ENCODE peak calls at places on chromosomes 5 and 9, in seven cellular contexts. One of them, this sample, is unnamed.

GRCh38 chr5:179599100-179599499 is 24.4 kb downstream of the HNRNPH1 start:
- DNase-seq in RCC 7860: no peak
- DNase-seq in stimulated activated CD4-positive, alpha-beta T cell treated with anti-CD3 and anti-CD28 coated beads, TNF-alpha, amount 100 ng/mL, for 4 hours: no peak
- DNase-seq in CD8-positive, alpha-beta memory T cell: no peak
- DNase-seq in activated CD8-positive, alpha-beta memory T cell treated with anti-CD3 and anti-CD28 coated beads for 4 hours: no peak
- DNase-seq in KBM-7: no peak
- DNase-seq in putamen: no peak
- DNase-seq in this sample: no peak

GRCh38 chr5:111127453-111128195 is 35.5 kb downstream of the WDR36 start:
- DNase-seq in stimulated activated CD4-positive, alpha-beta T cell treated with anti-CD3 and anti-CD28 coated beads, TNF-alpha, amount 100 ng/mL, for 4 hours: no peak
- DNase-seq in putamen: no peak
- DNase-seq in CD8-positive, alpha-beta memory T cell: no peak
- DNase-seq in RCC 7860: peak
- DNase-seq in KBM-7: no peak
- DNase-seq in activated CD8-positive, alpha-beta memory T cell treated with anti-CD3 and anti-CD28 coated beads for 4 hours: no peak
- DNase-seq in this sample: no peak

GRCh38 chr5:66643383-66643782 is 47.2 kb downstream of the MAST4 start:
- DNase-seq in activated CD8-positive, alpha-beta memory T cell treated with anti-CD3 and anti-CD28 coated beads for 4 hours: no peak
- DNase-seq in RCC 7860: no peak
- DNase-seq in KBM-7: no peak
- DNase-seq in stimulated activated CD4-positive, alpha-beta T cell treated with anti-CD3 and anti-CD28 coated beads, TNF-alpha, amount 100 ng/mL, for 4 hours: no peak
- DNase-seq in CD8-positive, alpha-beta memory T cell: no peak
- DNase-seq in putamen: no peak
- DNase-seq in this sample: no peak

GRCh38 chr5:78896128-78896527 is 89.0 kb downstream of the ARSB start:
- DNase-seq in putamen: no peak
- DNase-seq in activated CD8-positive, alpha-beta memory T cell treated with anti-CD3 and anti-CD28 coated beads for 4 hours: no peak
- DNase-seq in KBM-7: no peak
- DNase-seq in RCC 7860: no peak
- DNase-seq in stimulated activated CD4-positive, alpha-beta T cell treated with anti-CD3 and anti-CD28 coated beads, TNF-alpha, amount 100 ng/mL, for 4 hours: no peak
- DNase-seq in CD8-positive, alpha-beta memory T cell: no peak
- DNase-seq in this sample: no peak

GRCh38 chr9:8751531-8751930 is 952.0 kb upstream of the DMAC1 start:
- DNase-seq in KBM-7: no peak
- DNase-seq in CD8-positive, alpha-beta memory T cell: no peak
- DNase-seq in putamen: no peak
- DNase-seq in stimulated activated CD4-positive, alpha-beta T cell treated with anti-CD3 and anti-CD28 coated beads, TNF-alpha, amount 100 ng/mL, for 4 hours: no peak
- DNase-seq in RCC 7860: no peak
- DNase-seq in activated CD8-positive, alpha-beta memory T cell treated with anti-CD3 and anti-CD28 coated beads for 4 hours: no peak
- DNase-seq in this sample: no peak

GRCh38 chr5:69368458-69369368 is 607 bp downstream of the AK6 start:
- DNase-seq in putamen: no peak
- DNase-seq in activated CD8-positive, alpha-beta memory T cell treated with anti-CD3 and anti-CD28 coated beads for 4 hours: peak
- DNase-seq in stimulated activated CD4-positive, alpha-beta T cell treated with anti-CD3 and anti-CD28 coated beads, TNF-alpha, amount 100 ng/mL, for 4 hours: no peak
- DNase-seq in KBM-7: peak
- DNase-seq in CD8-positive, alpha-beta memory T cell: no peak
- DNase-seq in RCC 7860: no peak
- DNase-seq in this sample: peak

GRCh38 chr9:18238254-18238653 is 235.7 kb upstream of the ADAMTSL1 start:
- DNase-seq in putamen: peak
- DNase-seq in RCC 7860: peak
- DNase-seq in CD8-positive, alpha-beta memory T cell: no peak
- DNase-seq in KBM-7: no peak
- DNase-seq in stimulated activated CD4-positive, alpha-beta T cell treated with anti-CD3 and anti-CD28 coated beads, TNF-alpha, amount 100 ng/mL, for 4 hours: no peak
- DNase-seq in activated CD8-positive, alpha-beta memory T cell treated with anti-CD3 and anti-CD28 coated beads for 4 hours: no peak
- DNase-seq in this sample: no peak

GRCh38 chr5:126095001-126095400 is 328.2 kb upstream of the GRAMD2B start:
- DNase-seq in activated CD8-positive, alpha-beta memory T cell treated with anti-CD3 and anti-CD28 coated beads for 4 hours: no peak
- DNase-seq in stimulated activated CD4-positive, alpha-beta T cell treated with anti-CD3 and anti-CD28 coated beads, TNF-alpha, amount 100 ng/mL, for 4 hours: no peak
- DNase-seq in CD8-positive, alpha-beta memory T cell: no peak
- DNase-seq in RCC 7860: no peak
- DNase-seq in KBM-7: no peak
- DNase-seq in putamen: no peak
- DNase-seq in this sample: no peak

GRCh38 chr5:359301-359897 is 37.9 kb downstream of the AHRR start:
- DNase-seq in KBM-7: no peak
- DNase-seq in stimulated activated CD4-positive, alpha-beta T cell treated with anti-CD3 and anti-CD28 coated beads, TNF-alpha, amount 100 ng/mL, for 4 hours: no peak
- DNase-seq in putamen: no peak
- DNase-seq in CD8-positive, alpha-beta memory T cell: no peak
- DNase-seq in RCC 7860: no peak
- DNase-seq in activated CD8-positive, alpha-beta memory T cell treated with anti-CD3 and anti-CD28 coated beads for 4 hours: no peak
- DNase-seq in this sample: no peak

GRCh38 chr5:128629162-128629561 is 91.1 kb upstream of the FBN2 start:
- DNase-seq in RCC 7860: no peak
- DNase-seq in CD8-positive, alpha-beta memory T cell: no peak
- DNase-seq in stimulated activated CD4-positive, alpha-beta T cell treated with anti-CD3 and anti-CD28 coated beads, TNF-alpha, amount 100 ng/mL, for 4 hours: no peak
- DNase-seq in putamen: no peak
- DNase-seq in activated CD8-positive, alpha-beta memory T cell treated with anti-CD3 and anti-CD28 coated beads for 4 hours: no peak
- DNase-seq in KBM-7: no peak
- DNase-seq in this sample: no peak

GRCh38 chr9:127658431-127658830 is 46.4 kb downstream of the STXBP1 start:
- DNase-seq in KBM-7: no peak
- DNase-seq in CD8-positive, alpha-beta memory T cell: no peak
- DNase-seq in activated CD8-positive, alpha-beta memory T cell treated with anti-CD3 and anti-CD28 coated beads for 4 hours: no peak
- DNase-seq in stimulated activated CD4-positive, alpha-beta T cell treated with anti-CD3 and anti-CD28 coated beads, TNF-alpha, amount 100 ng/mL, for 4 hours: no peak
- DNase-seq in putamen: no peak
- DNase-seq in RCC 7860: no peak
- DNase-seq in this sample: no peak

GRCh38 chr9:126614088-126614454 is 343 bp downstream of the LMX1B start:
- DNase-seq in activated CD8-positive, alpha-beta memory T cell treated with anti-CD3 and anti-CD28 coated beads for 4 hours: no peak
- DNase-seq in putamen: no peak
- DNase-seq in KBM-7: no peak
- DNase-seq in RCC 7860: no peak
- DNase-seq in stimulated activated CD4-positive, alpha-beta T cell treated with anti-CD3 and anti-CD28 coated beads, TNF-alpha, amount 100 ng/mL, for 4 hours: no peak
- DNase-seq in CD8-positive, alpha-beta memory T cell: no peak
- DNase-seq in this sample: no peak

GRCh38 chr9:7570107-7570720 is 229.4 kb downstream of the DMAC1 start:
- DNase-seq in CD8-positive, alpha-beta memory T cell: peak
- DNase-seq in putamen: peak
- DNase-seq in activated CD8-positive, alpha-beta memory T cell treated with anti-CD3 and anti-CD28 coated beads for 4 hours: peak
- DNase-seq in RCC 7860: no peak
- DNase-seq in stimulated activated CD4-positive, alpha-beta T cell treated with anti-CD3 and anti-CD28 coated beads, TNF-alpha, amount 100 ng/mL, for 4 hours: peak
- DNase-seq in KBM-7: peak
- DNase-seq in this sample: peak

GRCh38 chr5:96752341-96753016 is 55.3 kb downstream of the ERAP1 start:
- DNase-seq in CD8-positive, alpha-beta memory T cell: no peak
- DNase-seq in RCC 7860: peak
- DNase-seq in KBM-7: peak
- DNase-seq in putamen: peak
- DNase-seq in stimulated activated CD4-positive, alpha-beta T cell treated with anti-CD3 and anti-CD28 coated beads, TNF-alpha, amount 100 ng/mL, for 4 hours: no peak
- DNase-seq in activated CD8-positive, alpha-beta memory T cell treated with anti-CD3 and anti-CD28 coated beads for 4 hours: no peak
- DNase-seq in this sample: no peak

GRCh38 chr9:90441814-90442213 is 200.8 kb downstream of the DIRAS2 start:
- DNase-seq in RCC 7860: peak
- DNase-seq in activated CD8-positive, alpha-beta memory T cell treated with anti-CD3 and anti-CD28 coated beads for 4 hours: no peak
- DNase-seq in stimulated activated CD4-positive, alpha-beta T cell treated with anti-CD3 and anti-CD28 coated beads, TNF-alpha, amount 100 ng/mL, for 4 hours: no peak
- DNase-seq in putamen: no peak
- DNase-seq in CD8-positive, alpha-beta memory T cell: no peak
- DNase-seq in KBM-7: no peak
- DNase-seq in this sample: no peak

GRCh38 chr5:143213851-143214363 is 189.6 kb downstream of the NR3C1 start:
- DNase-seq in CD8-positive, alpha-beta memory T cell: no peak
- DNase-seq in RCC 7860: no peak
- DNase-seq in putamen: no peak
- DNase-seq in activated CD8-positive, alpha-beta memory T cell treated with anti-CD3 and anti-CD28 coated beads for 4 hours: no peak
- DNase-seq in KBM-7: no peak
- DNase-seq in stimulated activated CD4-positive, alpha-beta T cell treated with anti-CD3 and anti-CD28 coated beads, TNF-alpha, amount 100 ng/mL, for 4 hours: no peak
- DNase-seq in this sample: no peak

GRCh38 chr9:127796225-127796813 is 6.4 kb upstream of the FPGS start:
- DNase-seq in RCC 7860: no peak
- DNase-seq in CD8-positive, alpha-beta memory T cell: no peak
- DNase-seq in activated CD8-positive, alpha-beta memory T cell treated with anti-CD3 and anti-CD28 coated beads for 4 hours: no peak
- DNase-seq in KBM-7: no peak
- DNase-seq in putamen: no peak
- DNase-seq in stimulated activated CD4-positive, alpha-beta T cell treated with anti-CD3 and anti-CD28 coated beads, TNF-alpha, amount 100 ng/mL, for 4 hours: no peak
- DNase-seq in this sample: no peak

GRCh38 chr5:139368613-139369012 is 14.5 kb downstream of the SLC23A1 start:
- DNase-seq in stimulated activated CD4-positive, alpha-beta T cell treated with anti-CD3 and anti-CD28 coated beads, TNF-alpha, amount 100 ng/mL, for 4 hours: no peak
- DNase-seq in putamen: peak
- DNase-seq in RCC 7860: no peak
- DNase-seq in activated CD8-positive, alpha-beta memory T cell treated with anti-CD3 and anti-CD28 coated beads for 4 hours: no peak
- DNase-seq in KBM-7: peak
- DNase-seq in CD8-positive, alpha-beta memory T cell: no peak
- DNase-seq in this sample: no peak

GRCh38 chr5:31702709-31703108 is 63.8 kb downstream of the PDZD2 start:
- DNase-seq in KBM-7: no peak
- DNase-seq in stimulated activated CD4-positive, alpha-beta T cell treated with anti-CD3 and anti-CD28 coated beads, TNF-alpha, amount 100 ng/mL, for 4 hours: no peak
- DNase-seq in CD8-positive, alpha-beta memory T cell: no peak
- DNase-seq in activated CD8-positive, alpha-beta memory T cell treated with anti-CD3 and anti-CD28 coated beads for 4 hours: no peak
- DNase-seq in RCC 7860: no peak
- DNase-seq in putamen: no peak
- DNase-seq in this sample: no peak

GRCh38 chr9:136328011-136328621 is 777 bp downstream of the GPSM1 start:
- DNase-seq in putamen: no peak
- DNase-seq in stimulated activated CD4-positive, alpha-beta T cell treated with anti-CD3 and anti-CD28 coated beads, TNF-alpha, amount 100 ng/mL, for 4 hours: no peak
- DNase-seq in activated CD8-positive, alpha-beta memory T cell treated with anti-CD3 and anti-CD28 coated beads for 4 hours: no peak
- DNase-seq in RCC 7860: no peak
- DNase-seq in KBM-7: no peak
- DNase-seq in CD8-positive, alpha-beta memory T cell: no peak
- DNase-seq in this sample: no peak

GRCh38 chr5:175471628-175472027 is 6.7 kb upstream of the SFXN1 start:
- DNase-seq in putamen: no peak
- DNase-seq in CD8-positive, alpha-beta memory T cell: no peak
- DNase-seq in RCC 7860: no peak
- DNase-seq in activated CD8-positive, alpha-beta memory T cell treated with anti-CD3 and anti-CD28 coated beads for 4 hours: no peak
- DNase-seq in KBM-7: no peak
- DNase-seq in stimulated activated CD4-positive, alpha-beta T cell treated with anti-CD3 and anti-CD28 coated beads, TNF-alpha, amount 100 ng/mL, for 4 hours: no peak
- DNase-seq in this sample: no peak

GRCh38 chr9:76490249-76490990 is 31.4 kb downstream of the GCNT1 start:
- DNase-seq in RCC 7860: no peak
- DNase-seq in CD8-positive, alpha-beta memory T cell: no peak
- DNase-seq in KBM-7: peak
- DNase-seq in stimulated activated CD4-positive, alpha-beta T cell treated with anti-CD3 and anti-CD28 coated beads, TNF-alpha, amount 100 ng/mL, for 4 hours: no peak
- DNase-seq in putamen: no peak
- DNase-seq in activated CD8-positive, alpha-beta memory T cell treated with anti-CD3 and anti-CD28 coated beads for 4 hours: no peak
- DNase-seq in this sample: no peak

GRCh38 chr5:92505145-92505544 is 1075.9 kb downstream of the NR2F1-AS1 start:
- DNase-seq in RCC 7860: no peak
- DNase-seq in KBM-7: no peak
- DNase-seq in activated CD8-positive, alpha-beta memory T cell treated with anti-CD3 and anti-CD28 coated beads for 4 hours: no peak
- DNase-seq in stimulated activated CD4-positive, alpha-beta T cell treated with anti-CD3 and anti-CD28 coated beads, TNF-alpha, amount 100 ng/mL, for 4 hours: no peak
- DNase-seq in CD8-positive, alpha-beta memory T cell: no peak
- DNase-seq in putamen: no peak
- DNase-seq in this sample: no peak

GRCh38 chr5:173572431-173573125 is 43.9 kb downstream of the BOD1 start:
- DNase-seq in CD8-positive, alpha-beta memory T cell: no peak
- DNase-seq in putamen: no peak
- DNase-seq in activated CD8-positive, alpha-beta memory T cell treated with anti-CD3 and anti-CD28 coated beads for 4 hours: no peak
- DNase-seq in RCC 7860: no peak
- DNase-seq in KBM-7: no peak
- DNase-seq in stimulated activated CD4-positive, alpha-beta T cell treated with anti-CD3 and anti-CD28 coated beads, TNF-alpha, amount 100 ng/mL, for 4 hours: no peak
- DNase-seq in this sample: no peak

GRCh38 chr9:4206718-4207117 is 93.2 kb downstream of the GLIS3 start:
- DNase-seq in KBM-7: no peak
- DNase-seq in CD8-positive, alpha-beta memory T cell: no peak
- DNase-seq in activated CD8-positive, alpha-beta memory T cell treated with anti-CD3 and anti-CD28 coated beads for 4 hours: no peak
- DNase-seq in RCC 7860: no peak
- DNase-seq in stimulated activated CD4-positive, alpha-beta T cell treated with anti-CD3 and anti-CD28 coated beads, TNF-alpha, amount 100 ng/mL, for 4 hours: no peak
- DNase-seq in putamen: no peak
- DNase-seq in this sample: no peak

GRCh38 chr5:72658767-72659540 is 151.7 kb upstream of the ZNF366 start:
- DNase-seq in CD8-positive, alpha-beta memory T cell: no peak
- DNase-seq in putamen: no peak
- DNase-seq in stimulated activated CD4-positive, alpha-beta T cell treated with anti-CD3 and anti-CD28 coated beads, TNF-alpha, amount 100 ng/mL, for 4 hours: no peak
- DNase-seq in RCC 7860: no peak
- DNase-seq in KBM-7: no peak
- DNase-seq in activated CD8-positive, alpha-beta memory T cell treated with anti-CD3 and anti-CD28 coated beads for 4 hours: no peak
- DNase-seq in this sample: no peak

GRCh38 chr9:81552571-81552970 is 136.8 kb downstream of the TLE1 start:
- DNase-seq in RCC 7860: no peak
- DNase-seq in CD8-positive, alpha-beta memory T cell: no peak
- DNase-seq in KBM-7: no peak
- DNase-seq in stimulated activated CD4-positive, alpha-beta T cell treated with anti-CD3 and anti-CD28 coated beads, TNF-alpha, amount 100 ng/mL, for 4 hours: no peak
- DNase-seq in activated CD8-positive, alpha-beta memory T cell treated with anti-CD3 and anti-CD28 coated beads for 4 hours: no peak
- DNase-seq in putamen: no peak
- DNase-seq in this sample: no peak

GRCh38 chr9:134057311-134057665 is 10.5 kb downstream of the BRD3 start:
- DNase-seq in putamen: no peak
- DNase-seq in CD8-positive, alpha-beta memory T cell: no peak
- DNase-seq in RCC 7860: no peak
- DNase-seq in stimulated activated CD4-positive, alpha-beta T cell treated with anti-CD3 and anti-CD28 coated beads, TNF-alpha, amount 100 ng/mL, for 4 hours: no peak
- DNase-seq in activated CD8-positive, alpha-beta memory T cell treated with anti-CD3 and anti-CD28 coated beads for 4 hours: no peak
- DNase-seq in KBM-7: no peak
- DNase-seq in this sample: no peak

GRCh38 chr5:74442466-74442865 is 198.1 kb downstream of the ENC1 start:
- DNase-seq in activated CD8-positive, alpha-beta memory T cell treated with anti-CD3 and anti-CD28 coated beads for 4 hours: no peak
- DNase-seq in stimulated activated CD4-positive, alpha-beta T cell treated with anti-CD3 and anti-CD28 coated beads, TNF-alpha, amount 100 ng/mL, for 4 hours: no peak
- DNase-seq in putamen: no peak
- DNase-seq in CD8-positive, alpha-beta memory T cell: no peak
- DNase-seq in RCC 7860: no peak
- DNase-seq in KBM-7: no peak
- DNase-seq in this sample: no peak

GRCh38 chr9:114371986-114372917 is 15.5 kb downstream of the AKNA start:
- DNase-seq in activated CD8-positive, alpha-beta memory T cell treated with anti-CD3 and anti-CD28 coated beads for 4 hours: no peak
- DNase-seq in CD8-positive, alpha-beta memory T cell: peak
- DNase-seq in KBM-7: peak
- DNase-seq in putamen: no peak
- DNase-seq in RCC 7860: peak
- DNase-seq in stimulated activated CD4-positive, alpha-beta T cell treated with anti-CD3 and anti-CD28 coated beads, TNF-alpha, amount 100 ng/mL, for 4 hours: no peak
- DNase-seq in this sample: peak

GRCh38 chr5:72812483-72812882 is 4.0 kb upstream of the TNPO1 start:
- DNase-seq in activated CD8-positive, alpha-beta memory T cell treated with anti-CD3 and anti-CD28 coated beads for 4 hours: no peak
- DNase-seq in stimulated activated CD4-positive, alpha-beta T cell treated with anti-CD3 and anti-CD28 coated beads, TNF-alpha, amount 100 ng/mL, for 4 hours: no peak
- DNase-seq in RCC 7860: no peak
- DNase-seq in CD8-positive, alpha-beta memory T cell: no peak
- DNase-seq in KBM-7: no peak
- DNase-seq in putamen: no peak
- DNase-seq in this sample: no peak

GRCh38 chr5:175378444-175379028 is 65.4 kb downstream of the DRD1 start:
- DNase-seq in RCC 7860: peak
- DNase-seq in putamen: no peak
- DNase-seq in KBM-7: no peak
- DNase-seq in activated CD8-positive, alpha-beta memory T cell treated with anti-CD3 and anti-CD28 coated beads for 4 hours: no peak
- DNase-seq in stimulated activated CD4-positive, alpha-beta T cell treated with anti-CD3 and anti-CD28 coated beads, TNF-alpha, amount 100 ng/mL, for 4 hours: no peak
- DNase-seq in CD8-positive, alpha-beta memory T cell: no peak
- DNase-seq in this sample: no peak

GRCh38 chr9:124465736-124466135 is 15.5 kb downstream of the ADGRD2 start:
- DNase-seq in KBM-7: no peak
- DNase-seq in CD8-positive, alpha-beta memory T cell: peak
- DNase-seq in stimulated activated CD4-positive, alpha-beta T cell treated with anti-CD3 and anti-CD28 coated beads, TNF-alpha, amount 100 ng/mL, for 4 hours: no peak
- DNase-seq in activated CD8-positive, alpha-beta memory T cell treated with anti-CD3 and anti-CD28 coated beads for 4 hours: no peak
- DNase-seq in RCC 7860: no peak
- DNase-seq in putamen: no peak
- DNase-seq in this sample: no peak

GRCh38 chr9:36437790-36438189 is 37.7 kb upstream of the RNF38 start:
- DNase-seq in RCC 7860: no peak
- DNase-seq in stimulated activated CD4-positive, alpha-beta T cell treated with anti-CD3 and anti-CD28 coated beads, TNF-alpha, amount 100 ng/mL, for 4 hours: no peak
- DNase-seq in CD8-positive, alpha-beta memory T cell: no peak
- DNase-seq in activated CD8-positive, alpha-beta memory T cell treated with anti-CD3 and anti-CD28 coated beads for 4 hours: no peak
- DNase-seq in putamen: no peak
- DNase-seq in KBM-7: no peak
- DNase-seq in this sample: no peak

GRCh38 chr5:54390015-54390414 is 65.5 kb upstream of the HSPB3 start:
- DNase-seq in stimulated activated CD4-positive, alpha-beta T cell treated with anti-CD3 and anti-CD28 coated beads, TNF-alpha, amount 100 ng/mL, for 4 hours: no peak
- DNase-seq in RCC 7860: peak
- DNase-seq in putamen: no peak
- DNase-seq in activated CD8-positive, alpha-beta memory T cell treated with anti-CD3 and anti-CD28 coated beads for 4 hours: no peak
- DNase-seq in KBM-7: peak
- DNase-seq in CD8-positive, alpha-beta memory T cell: no peak
- DNase-seq in this sample: no peak

GRCh38 chr5:173016621-173017046 is 33.1 kb downstream of the ATP6V0E1 start:
- DNase-seq in CD8-positive, alpha-beta memory T cell: no peak
- DNase-seq in stimulated activated CD4-positive, alpha-beta T cell treated with anti-CD3 and anti-CD28 coated beads, TNF-alpha, amount 100 ng/mL, for 4 hours: no peak
- DNase-seq in activated CD8-positive, alpha-beta memory T cell treated with anti-CD3 and anti-CD28 coated beads for 4 hours: no peak
- DNase-seq in KBM-7: peak
- DNase-seq in RCC 7860: no peak
- DNase-seq in putamen: peak
- DNase-seq in this sample: no peak

GRCh38 chr9:110538169-110538568 is 41.4 kb downstream of the SVEP1 start:
- DNase-seq in activated CD8-positive, alpha-beta memory T cell treated with anti-CD3 and anti-CD28 coated beads for 4 hours: no peak
- DNase-seq in KBM-7: no peak
- DNase-seq in stimulated activated CD4-positive, alpha-beta T cell treated with anti-CD3 and anti-CD28 coated beads, TNF-alpha, amount 100 ng/mL, for 4 hours: no peak
- DNase-seq in RCC 7860: no peak
- DNase-seq in CD8-positive, alpha-beta memory T cell: no peak
- DNase-seq in putamen: no peak
- DNase-seq in this sample: no peak